ENCODE peak calls at places on chromosomes 5 and 9, in five cellular contexts. One of them, this sample, is unnamed.
A peak's percentile ranks its signal among the peaks of the same experiment; 100 is the strongest.

GRCh38 chr9:3525088-3525835 is 539 bp downstream of the RFX3 start:
- DNase-seq in stomach: no peak
- DNase-seq in HepG2: no peak
- DNase-seq in spleen: peak; percentile 92
- DNase-seq in gastrocnemius medialis: no peak
- DNase-seq in this sample: peak; percentile 43

GRCh38 chr5:132477784-132478497 is 12.6 kb downstream of the IRF1 start:
- DNase-seq in stomach: no peak
- DNase-seq in HepG2: no peak
- DNase-seq in spleen: peak; percentile 82
- DNase-seq in gastrocnemius medialis: no peak
- DNase-seq in this sample: no peak

GRCh38 chr5:115936031-115936430 is 26.2 kb upstream of the LVRN start:
- DNase-seq in stomach: no peak
- DNase-seq in HepG2: no peak
- DNase-seq in spleen: no peak
- DNase-seq in gastrocnemius medialis: no peak
- DNase-seq in this sample: no peak

GRCh38 chr5:120386981-120387380 is 77.1 kb upstream of the PRR16 start:
- DNase-seq in stomach: no peak
- DNase-seq in HepG2: no peak
- DNase-seq in spleen: no peak
- DNase-seq in gastrocnemius medialis: no peak
- DNase-seq in this sample: no peak

GRCh38 chr5:28648108-28648507 is 1609.7 kb upstream of the CDH9 start:
- DNase-seq in stomach: no peak
- DNase-seq in HepG2: peak; percentile 1
- DNase-seq in spleen: no peak
- DNase-seq in gastrocnemius medialis: no peak
- DNase-seq in this sample: no peak

GRCh38 chr9:94085062-94085639 is 887 bp downstream of the PTPDC1 start:
- DNase-seq in stomach: no peak
- DNase-seq in HepG2: peak; percentile 59
- DNase-seq in spleen: no peak
- DNase-seq in gastrocnemius medialis: no peak
- DNase-seq in this sample: no peak

GRCh38 chr9:114484854-114485443 is 20.3 kb downstream of the WHRN start:
- DNase-seq in stomach: no peak
- DNase-seq in HepG2: no peak
- DNase-seq in spleen: no peak
- DNase-seq in gastrocnemius medialis: no peak
- DNase-seq in this sample: no peak

GRCh38 chr9:30522486-30522885 is 1862.0 kb upstream of the ACO1 start:
- DNase-seq in stomach: no peak
- DNase-seq in HepG2: no peak
- DNase-seq in spleen: no peak
- DNase-seq in gastrocnemius medialis: no peak
- DNase-seq in this sample: no peak

GRCh38 chr9:87405677-87406544 is 91.8 kb upstream of the DAPK1 start:
- DNase-seq in stomach: no peak
- DNase-seq in HepG2: no peak
- DNase-seq in spleen: no peak
- DNase-seq in gastrocnemius medialis: peak; percentile 16
- DNase-seq in this sample: peak; percentile 67

DNA sequence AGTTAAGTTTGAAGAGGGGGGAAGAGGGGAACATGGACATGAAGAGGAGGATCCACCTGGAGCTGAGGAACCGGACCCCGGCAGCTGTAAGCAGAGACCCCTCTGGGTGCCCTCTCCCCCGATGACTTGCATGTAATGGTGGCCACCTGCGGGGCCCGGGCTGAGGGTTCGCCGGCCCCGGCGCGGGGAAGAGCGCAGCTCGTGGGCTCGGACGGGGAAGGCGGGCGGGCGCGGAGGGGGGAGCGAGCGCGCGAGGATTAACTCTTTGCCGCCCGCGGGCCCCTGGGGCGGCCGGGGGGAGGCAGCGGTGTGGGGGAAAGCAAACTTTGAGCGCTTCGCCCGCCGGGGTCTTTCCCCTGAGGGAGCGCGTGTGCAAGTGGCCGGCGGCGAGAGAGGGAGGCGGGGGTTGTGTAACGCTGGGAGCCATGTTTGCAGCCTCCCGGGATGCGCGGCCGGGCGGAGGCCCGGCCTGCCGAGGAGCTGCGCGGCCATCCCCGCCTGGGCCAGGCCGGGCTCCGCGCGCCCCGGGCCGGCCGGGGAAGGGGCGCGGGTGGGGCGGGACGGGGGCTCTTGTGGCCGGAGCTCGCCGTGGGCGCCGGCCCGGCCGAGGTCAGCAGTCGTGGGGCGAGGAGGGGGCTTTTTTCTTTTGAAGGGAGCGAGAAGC is 515 bp downstream of the ANP32B start:
- DNase-seq in stomach: peak; percentile 59
- DNase-seq in HepG2: no peak
- DNase-seq in spleen: peak; percentile 93
- DNase-seq in gastrocnemius medialis: peak; percentile 26
- DNase-seq in this sample: peak; percentile 71
- TF ChIP-seq POLR2A in stomach: no peak
- TF ChIP-seq POLR2A in HepG2: no peak
- TF ChIP-seq POLR2A in spleen: no peak
- TF ChIP-seq POLR2A in gastrocnemius medialis: no peak
- TF ChIP-seq POLR2A in this sample: no peak

GRCh38 chr9:137217276-137218211 is 4.5 kb downstream of the RNF208 start:
- DNase-seq in stomach: peak; percentile 95
- DNase-seq in HepG2: peak; percentile 66
- DNase-seq in spleen: no peak
- DNase-seq in gastrocnemius medialis: no peak
- DNase-seq in this sample: no peak
- TF ChIP-seq POLR2A in stomach: peak; percentile 85
- TF ChIP-seq POLR2A in HepG2: no peak
- TF ChIP-seq POLR2A in spleen: no peak
- TF ChIP-seq POLR2A in gastrocnemius medialis: no peak
- TF ChIP-seq POLR2A in this sample: no peak

DNA sequence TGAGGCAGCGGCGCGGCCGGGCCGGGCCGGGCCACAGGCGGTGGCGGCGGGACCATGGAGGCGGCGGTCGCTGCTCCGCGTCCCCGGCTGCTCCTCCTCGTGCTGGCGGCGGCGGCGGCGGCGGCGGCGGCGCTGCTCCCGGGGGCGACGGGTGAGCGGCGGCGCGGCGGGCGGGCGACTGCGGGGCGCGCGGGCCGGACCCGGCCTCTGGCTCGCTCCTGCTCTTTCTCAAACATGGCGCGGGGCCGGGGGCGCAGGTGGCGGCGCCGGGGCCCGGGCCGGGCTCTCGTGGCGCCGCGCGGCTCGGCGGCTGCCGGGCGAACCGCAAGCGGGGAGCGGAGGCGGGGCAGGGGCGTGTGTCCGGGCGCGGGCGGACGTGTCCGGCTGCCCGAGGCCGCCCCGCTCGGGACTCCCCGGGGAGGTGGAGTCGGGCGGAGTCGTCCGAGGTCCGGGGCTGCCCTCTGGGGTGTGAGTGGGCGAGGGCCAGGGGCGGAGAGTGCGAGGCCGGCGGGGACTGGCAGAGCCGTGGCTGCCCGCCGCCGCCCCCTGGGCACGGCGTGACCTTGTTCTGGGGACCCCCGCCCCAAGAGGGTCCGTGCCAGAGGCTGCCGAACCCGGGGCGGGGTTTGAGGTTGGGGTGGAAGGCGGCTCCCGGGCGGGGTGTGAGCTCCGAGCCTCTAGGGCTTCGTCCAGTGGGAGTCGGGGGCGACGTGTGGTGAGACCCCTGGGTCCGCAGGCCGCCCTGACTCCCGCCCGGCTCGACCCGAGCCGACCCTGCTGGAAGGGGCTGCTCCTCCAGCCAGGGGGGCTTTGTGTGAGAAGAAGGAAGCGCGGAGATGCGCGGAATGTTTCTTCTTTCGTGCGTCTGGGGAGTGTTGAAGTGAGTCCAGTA is 485 bp downstream of the TGFBR1 start:
- DNase-seq in stomach: peak; percentile 82
- DNase-seq in HepG2: peak; percentile 52
- DNase-seq in spleen: peak; percentile 95
- DNase-seq in gastrocnemius medialis: peak; percentile 62
- DNase-seq in this sample: peak; percentile 79
- TF ChIP-seq POLR2A in stomach: no peak
- TF ChIP-seq POLR2A in HepG2: peak; percentile 82
- TF ChIP-seq POLR2A in spleen: no peak
- TF ChIP-seq POLR2A in gastrocnemius medialis: no peak
- TF ChIP-seq POLR2A in this sample: no peak

GRCh38 chr9:34126207-34127034 is at the start of gene DCAF12:
- DNase-seq in stomach: peak; percentile 92
- DNase-seq in HepG2: peak; percentile 85
- DNase-seq in spleen: peak; percentile 96
- DNase-seq in gastrocnemius medialis: peak; percentile 81
- DNase-seq in this sample: peak; percentile 97
- TF ChIP-seq POLR2A in stomach: no peak
- TF ChIP-seq POLR2A in HepG2: peak; percentile 73
- TF ChIP-seq POLR2A in spleen: peak; percentile 25
- TF ChIP-seq POLR2A in gastrocnemius medialis: peak; percentile 66
- TF ChIP-seq POLR2A in this sample: peak; percentile 93

DNA sequence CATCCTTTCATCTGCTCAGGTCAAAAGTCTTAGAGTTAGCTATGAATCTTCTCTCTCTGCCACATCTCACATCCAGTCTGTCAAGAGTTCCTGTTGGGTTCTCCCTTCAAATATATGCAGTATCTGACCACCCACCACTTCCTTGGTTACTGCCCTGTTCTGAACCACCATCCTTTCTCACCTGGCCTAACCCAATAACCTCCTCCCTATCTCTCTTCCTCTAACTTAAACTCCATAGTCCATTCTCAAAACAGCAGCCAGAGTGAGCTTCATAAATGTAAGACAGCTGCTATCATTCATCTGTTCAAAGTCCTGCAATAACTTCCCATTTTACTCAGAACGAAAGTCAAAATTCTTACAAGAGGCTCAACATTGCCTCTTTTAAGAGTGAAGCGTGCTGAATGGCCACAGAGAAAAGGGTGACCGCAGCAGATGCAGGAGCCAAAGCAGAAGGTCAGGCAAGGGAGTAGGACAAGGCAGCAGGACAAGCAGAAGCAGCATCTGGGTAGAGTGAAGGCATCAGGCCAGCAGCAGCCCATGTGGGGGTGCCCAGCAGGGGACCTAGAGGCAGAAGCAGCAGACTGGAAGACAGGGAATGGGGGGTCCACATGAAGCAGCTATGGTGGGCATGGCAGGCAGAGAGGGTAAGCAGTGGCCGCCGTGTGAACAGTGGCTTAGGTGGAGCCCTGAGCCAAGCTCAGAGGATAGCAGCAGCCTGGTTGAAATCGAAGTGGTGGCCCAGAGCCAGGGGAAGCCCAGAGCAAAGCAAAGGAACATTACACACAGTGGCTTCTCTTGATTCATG is 39.3 kb upstream of the CDC42SE2 start:
- DNase-seq in stomach: no peak
- DNase-seq in HepG2: no peak
- DNase-seq in spleen: peak; percentile 76
- DNase-seq in gastrocnemius medialis: peak; percentile 4
- DNase-seq in this sample: no peak
- TF ChIP-seq POLR2A in stomach: no peak
- TF ChIP-seq POLR2A in HepG2: no peak
- TF ChIP-seq POLR2A in spleen: no peak
- TF ChIP-seq POLR2A in gastrocnemius medialis: no peak
- TF ChIP-seq POLR2A in this sample: no peak

GRCh38 chr5:66529704-66530103 is 66.5 kb upstream of the MAST4 start:
- DNase-seq in stomach: no peak
- DNase-seq in HepG2: no peak
- DNase-seq in spleen: no peak
- DNase-seq in gastrocnemius medialis: no peak
- DNase-seq in this sample: no peak

GRCh38 chr5:66529182-66529581 is 67.0 kb upstream of the MAST4 start:
- DNase-seq in stomach: no peak
- DNase-seq in HepG2: no peak
- DNase-seq in spleen: no peak
- DNase-seq in gastrocnemius medialis: no peak
- DNase-seq in this sample: peak; percentile 5

GRCh38 chr5:66527478-66527877 is 68.7 kb upstream of the MAST4 start:
- DNase-seq in stomach: no peak
- DNase-seq in HepG2: no peak
- DNase-seq in spleen: no peak
- DNase-seq in gastrocnemius medialis: no peak
- DNase-seq in this sample: no peak
- TF ChIP-seq POLR2A in stomach: no peak
- TF ChIP-seq POLR2A in HepG2: no peak
- TF ChIP-seq POLR2A in spleen: no peak
- TF ChIP-seq POLR2A in gastrocnemius medialis: no peak
- TF ChIP-seq POLR2A in this sample: no peak

DNA sequence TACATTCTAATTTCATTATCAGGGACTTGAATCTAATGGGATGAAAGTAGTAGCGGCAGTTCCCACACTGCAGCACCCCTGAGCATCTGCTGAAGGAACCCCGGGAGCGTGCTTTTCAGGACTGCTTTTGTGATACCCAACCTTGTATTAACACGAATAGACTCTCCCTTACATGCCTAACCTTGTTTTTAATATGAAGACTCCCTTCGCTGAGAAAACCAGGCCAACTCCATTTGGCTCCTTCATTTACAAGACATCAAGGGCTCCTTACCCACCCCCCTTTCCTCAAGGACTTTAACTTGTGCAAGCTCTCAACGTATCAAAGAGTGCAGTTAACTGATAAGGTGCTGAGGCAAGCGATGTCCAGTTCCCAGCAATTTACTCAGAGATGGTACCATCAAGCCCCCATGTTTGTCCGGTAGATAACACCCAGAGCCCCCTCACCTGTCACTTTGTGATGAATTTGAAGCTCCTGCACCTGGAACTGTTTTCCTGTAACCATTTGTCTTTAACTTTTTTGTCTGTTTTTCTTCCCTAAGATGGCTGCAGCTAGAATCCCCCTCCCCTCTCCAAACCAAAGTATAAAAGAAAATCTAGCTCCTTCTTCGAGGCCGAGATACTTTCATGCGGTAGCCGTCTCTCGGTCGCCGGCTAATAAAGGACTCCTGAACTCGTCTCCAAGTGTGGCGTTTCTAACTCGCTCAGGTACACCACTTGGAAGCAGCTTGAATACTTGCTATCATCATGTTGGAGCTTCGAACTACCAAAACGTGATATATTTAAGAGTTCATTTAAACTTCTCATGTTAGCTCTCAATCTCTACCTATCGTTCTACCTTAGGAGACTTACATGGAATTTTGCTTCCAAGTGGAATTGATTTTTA is 10.7 kb downstream of the HNRNPH1 start:
- DNase-seq in stomach: no peak
- DNase-seq in HepG2: no peak
- DNase-seq in spleen: peak; percentile 32
- DNase-seq in gastrocnemius medialis: no peak
- DNase-seq in this sample: peak; percentile 51
- TF ChIP-seq POLR2A in stomach: no peak
- TF ChIP-seq POLR2A in HepG2: peak; percentile 51
- TF ChIP-seq POLR2A in spleen: no peak
- TF ChIP-seq POLR2A in gastrocnemius medialis: no peak
- TF ChIP-seq POLR2A in this sample: peak; percentile 41

GRCh38 chr5:176547811-176548210 is 1.3 kb upstream of the CDHR2 start:
- DNase-seq in stomach: peak; percentile 58
- DNase-seq in HepG2: peak; percentile 78
- DNase-seq in spleen: no peak
- DNase-seq in gastrocnemius medialis: no peak
- DNase-seq in this sample: no peak
- TF ChIP-seq POLR2A in stomach: no peak
- TF ChIP-seq POLR2A in HepG2: no peak
- TF ChIP-seq POLR2A in spleen: no peak
- TF ChIP-seq POLR2A in gastrocnemius medialis: no peak
- TF ChIP-seq POLR2A in this sample: no peak